ENCODE peak calls at places on chromosome 13, in nine cellular contexts. F is GM23248; H is HEK293T; V is HuH-7; R is HTR-8/SVneo; M is nucleus accumbens; I is stimulated activated CD4-positive, alpha-beta T cell treated with anti-CD3 and anti-CD28 coated beads, TNF-alpha, amount 100 ng/mL, for 4 hours; E is SK-MEL-5; G is NCI-H146. B is an unnamed sample.

GRCh38 chr13:31968473-31968872 is 63.1 kb upstream of the FRY start:
- DNase-seq in F (no peak), H (no peak), V (no peak), R (no peak), M (no peak), I (no peak), E (no peak), G (no peak), B (no peak)

GRCh38 chr13:44303681-44304432 is 69.8 kb upstream of the SERP2 start:
- DNase-seq in F (no peak), H (no peak), V (no peak), R (no peak), M (peak), I (no peak), E (no peak), G (peak), B (peak)

GRCh38 chr13:36796052-36796451 is 23.0 kb upstream of the RFXAP start:
- DNase-seq in F (no peak), H (no peak), V (no peak), R (no peak), M (no peak), I (no peak), E (no peak), G (no peak), B (no peak)

GRCh38 chr13:111913790-111914189 is 153.2 kb upstream of the SOX1 start:
- DNase-seq in F (no peak), H (no peak), V (no peak), R (no peak), M (no peak), I (no peak), E (peak), G (peak), B (no peak)

GRCh38 chr13:24982333-24982999 is 113.5 kb upstream of the PABPC3 start:
- DNase-seq in F (no peak), H (no peak), V (no peak), R (no peak), M (no peak), I (no peak), E (no peak), G (peak), B (peak)

GRCh38 chr13:46751811-46752635 is 44.9 kb downstream of the ESD start:
- DNase-seq in F (peak), H (no peak), V (no peak), R (no peak), M (no peak), I (peak), E (no peak), G (no peak), B (no peak)

GRCh38 chr13:97502691-97503090 is 68.7 kb downstream of the RAP2A start:
- DNase-seq in F (no peak), H (no peak), V (no peak), R (no peak), M (no peak), I (no peak), E (no peak), G (no peak), B (no peak)

GRCh38 chr13:95533545-95534135 is 18.9 kb upstream of the CLDN10 start:
- DNase-seq in F (no peak), H (no peak), V (no peak), R (no peak), M (no peak), I (no peak), E (peak), G (peak), B (no peak)

GRCh38 chr13:26497991-26498423 is 59.5 kb upstream of the WASF3 start:
- DNase-seq in F (peak), H (no peak), V (no peak), R (peak), M (no peak), I (no peak), E (no peak), G (no peak), B (no peak)

GRCh38 chr13:33260168-33261098 is 25.1 kb downstream of the STARD13 start:
- DNase-seq in F (peak), H (no peak), V (no peak), R (no peak), M (no peak), I (no peak), E (peak), G (peak), B (no peak)

GRCh38 chr13:110702591-110703526 is 3.1 kb downstream of the CARS2 start:
- DNase-seq in F (peak), H (no peak), V (no peak), R (no peak), M (no peak), I (no peak), E (no peak), G (no peak), B (no peak)

GRCh38 chr13:45623516-45624090 is 8.1 kb upstream of the ERICH6B start:
- DNase-seq in F (peak), H (peak), V (peak), R (no peak), M (no peak), I (no peak), E (peak), G (peak), B (no peak)

GRCh38 chr13:57829496-57829895 is 198.0 kb downstream of the PCDH17 start:
- DNase-seq in F (no peak), H (no peak), V (no peak), R (no peak), M (no peak), I (no peak), E (no peak), G (no peak), B (no peak)

GRCh38 chr13:70297219-70297618 is 189.0 kb upstream of the KLHL1 start:
- DNase-seq in F (no peak), H (no peak), V (no peak), R (no peak), M (no peak), I (no peak), E (no peak), G (no peak), B (no peak)

GRCh38 chr13:30418886-30419459 is 3.3 kb upstream of the UBE2L5 start:
- DNase-seq in F (no peak), H (no peak), V (no peak), R (no peak), M (no peak), I (no peak), E (no peak), G (no peak), B (no peak)

GRCh38 chr13:70391678-70392077 is 283.4 kb upstream of the KLHL1 start:
- DNase-seq in F (no peak), H (no peak), V (no peak), R (no peak), M (no peak), I (no peak), E (no peak), G (peak), B (no peak)

GRCh38 chr13:97855570-97855970 is 97.9 kb upstream of the IPO5 start:
- DNase-seq in F (peak), H (peak), V (peak), R (peak), M (peak), I (no peak), E (peak), G (peak), B (no peak)

GRCh38 chr13:107192289-107192688 is 624.4 kb upstream of the ARGLU1 start:
- DNase-seq in F (no peak), H (no peak), V (no peak), R (no peak), M (no peak), I (no peak), E (no peak), G (peak), B (no peak)

GRCh38 chr13:41182231-41182630 is 12.1 kb downstream of the KBTBD7 start:
- DNase-seq in F (no peak), H (no peak), V (no peak), R (no peak), M (no peak), I (no peak), E (no peak), G (no peak), B (no peak)

GRCh38 chr13:72403396-72404010 is 323.9 kb downstream of the MZT1 start:
- DNase-seq in F (no peak), H (no peak), V (no peak), R (no peak), M (no peak), I (no peak), E (no peak), G (no peak), B (no peak)

GRCh38 chr13:70448820-70449219 is 340.6 kb upstream of the KLHL1 start:
- DNase-seq in F (no peak), H (no peak), V (no peak), R (no peak), M (no peak), I (no peak), E (no peak), G (no peak), B (no peak)

GRCh38 chr13:30463820-30464495 is 1.8 kb downstream of the HMGB1 start:
- DNase-seq in F (peak), H (no peak), V (peak), R (no peak), M (peak), I (peak), E (peak), G (peak), B (peak)

GRCh38 chr13:113064534-113065405 is 40.8 kb upstream of the F7 start:
- DNase-seq in F (peak), H (no peak), V (no peak), R (peak), M (no peak), I (no peak), E (no peak), G (no peak), B (no peak)

GRCh38 chr13:113562866-113563265 is 21.7 kb upstream of the TFDP1 start:
- DNase-seq in F (no peak), H (no peak), V (no peak), R (no peak), M (no peak), I (no peak), E (no peak), G (no peak), B (no peak)

GRCh38 chr13:46345400-46345799 is 41.7 kb downstream of the RUBCNL start:
- DNase-seq in F (no peak), H (no peak), V (no peak), R (no peak), M (no peak), I (no peak), E (peak), G (no peak), B (no peak)

GRCh38 chr13:34587586-34587985 is 354.5 kb upstream of the NBEA start:
- DNase-seq in F (no peak), H (no peak), V (no peak), R (no peak), M (no peak), I (no peak), E (no peak), G (no peak), B (no peak)

GRCh38 chr13:28707629-28708427 is 10.9 kb downstream of the SLC46A3 start:
- DNase-seq in F (peak), H (no peak), V (no peak), R (no peak), M (no peak), I (no peak), E (no peak), G (no peak), B (no peak)

GRCh38 chr13:52961196-52961845 is 67.3 kb upstream of the OLFM4 start:
- DNase-seq in F (no peak), H (no peak), V (no peak), R (no peak), M (no peak), I (no peak), E (no peak), G (no peak), B (no peak)

B was measured in left ventricle myocardium inferior.